ENCODE peak calls at places on chromosomes 3 and 15, in nine cellular contexts. O, X, U, V, F, Z, T, J and H are unnamed samples.

GRCh38 chr3:17820704-17821103 is 78.3 kb upstream of the TBC1D5 start:
- DNase-seq in O (no peak), X (no peak), U (no peak), V (no peak), F (no peak), Z (no peak), T (no peak), J (no peak), H (no peak)

GRCh38 chr15:63978511-63979226 is 67.6 kb downstream of the DAPK2 start:
- DNase-seq in O (no peak), X (no peak), U (no peak), V (no peak), F (no peak), Z (no peak), T (peak), J (peak), H (no peak)

GRCh38 chr3:168025076-168025475 is 70.6 kb downstream of the GOLIM4 start:
- DNase-seq in O (no peak), X (peak), U (no peak), V (no peak), F (no peak), Z (no peak), T (no peak), J (no peak), H (no peak)

GRCh38 chr3:64268926-64269325 is 43.7 kb upstream of the PRICKLE2 start:
- DNase-seq in O (no peak), X (no peak), U (no peak), V (no peak), F (no peak), Z (no peak), T (no peak), J (no peak), H (no peak)

GRCh38 chr3:120274739-120275167 is 10.3 kb downstream of the GPR156 start:
- DNase-seq in O (no peak), X (no peak), U (no peak), V (no peak), F (peak), Z (no peak), T (no peak), J (no peak), H (no peak)

GRCh38 chr3:85475346-85475745 is 516.6 kb downstream of the CADM2 start:
- DNase-seq in O (no peak), X (no peak), U (no peak), V (no peak), F (no peak), Z (no peak), T (no peak), J (no peak), H (no peak)

GRCh38 chr3:12232785-12233317 is 56.0 kb upstream of the PPARG start:
- DNase-seq in O (no peak), X (no peak), U (no peak), V (no peak), F (no peak), Z (no peak), T (no peak), J (no peak), H (no peak)

GRCh38 chr3:156792945-156793344 is 33.2 kb upstream of the LEKR1 start:
- DNase-seq in O (no peak), X (no peak), U (no peak), V (no peak), F (no peak), Z (no peak), T (no peak), J (no peak), H (no peak)

GRCh38 chr15:78131295-78132021 is at the start of gene CIB2:
- DNase-seq in O (peak), X (peak), U (peak), V (peak), F (peak), Z (peak), T (peak), J (peak), H (peak)

GRCh38 chr3:184715943-184716651 is 4.2 kb upstream of the MAGEF1 start:
- DNase-seq in O (no peak), X (no peak), U (no peak), V (no peak), F (no peak), Z (no peak), T (no peak), J (no peak), H (no peak)

GRCh38 chr3:134649106-134649705 is 1.6 kb downstream of the KY start:
- DNase-seq in O (no peak), X (no peak), U (no peak), V (no peak), F (no peak), Z (no peak), T (peak), J (no peak), H (no peak)

GRCh38 chr15:66496951-66497501 is 536 bp downstream of the SNAPC5 start:
- DNase-seq in O (no peak), X (no peak), U (no peak), V (peak), F (no peak), Z (no peak), T (no peak), J (no peak), H (no peak)

GRCh38 chr15:92430067-92430435 is 36.4 kb downstream of the ST8SIA2 start:
- DNase-seq in O (no peak), X (no peak), U (no peak), V (no peak), F (no peak), Z (no peak), T (no peak), J (no peak), H (no peak)

GRCh38 chr3:15428539-15428938 is 1.1 kb downstream of the EAF1 start:
- DNase-seq in O (no peak), X (peak), U (no peak), V (peak), F (no peak), Z (no peak), T (no peak), J (no peak), H (no peak)

GRCh38 chr3:58082047-58082446 is 73.8 kb downstream of the FLNB start:
- DNase-seq in O (peak), X (peak), U (no peak), V (no peak), F (no peak), Z (no peak), T (no peak), J (no peak), H (no peak)

GRCh38 chr3:189369636-189370035 is 197.9 kb downstream of the TPRG1 start:
- DNase-seq in O (no peak), X (no peak), U (no peak), V (no peak), F (no peak), Z (no peak), T (no peak), J (no peak), H (no peak)

GRCh38 chr15:55334997-55335396 is 16.0 kb downstream of the PIGB start:
- DNase-seq in O (no peak), X (no peak), U (no peak), V (no peak), F (no peak), Z (no peak), T (no peak), J (no peak), H (no peak)

GRCh38 chr3:7646851-7647250 is 785.9 kb downstream of the GRM7 start:
- DNase-seq in O (no peak), X (no peak), U (no peak), V (no peak), F (no peak), Z (no peak), T (no peak), J (no peak), H (no peak)

GRCh38 chr15:97961067-97961954 is 808 bp downstream of the ARRDC4 start:
- DNase-seq in O (no peak), X (no peak), U (peak), V (no peak), F (peak), Z (no peak), T (peak), J (peak), H (no peak)

GRCh38 chr3:40103829-40104228 is 205.7 kb upstream of the EIF1B start:
- DNase-seq in O (no peak), X (no peak), U (no peak), V (no peak), F (no peak), Z (no peak), T (no peak), J (no peak), H (no peak)

GRCh38 chr3:126912491-126913195 is 70.3 kb upstream of the PLXNA1 start:
- DNase-seq in O (no peak), X (no peak), U (no peak), V (no peak), F (no peak), Z (no peak), T (no peak), J (no peak), H (no peak)

GRCh38 chr15:82739086-82739485 is 29.4 kb upstream of the AP3B2 start:
- DNase-seq in O (no peak), X (no peak), U (no peak), V (no peak), F (no peak), Z (no peak), T (no peak), J (no peak), H (no peak)

GRCh38 chr3:81936817-81937216 is 175.4 kb upstream of the GBE1 start:
- DNase-seq in O (no peak), X (no peak), U (no peak), V (no peak), F (no peak), Z (no peak), T (no peak), J (no peak), H (no peak)

GRCh38 chr15:89172921-89173320 is 48.5 kb downstream of the RLBP1 start:
- DNase-seq in O (no peak), X (no peak), U (no peak), V (no peak), F (no peak), Z (no peak), T (no peak), J (no peak), H (no peak)

GRCh38 chr3:133457465-133458067 is 57.7 kb downstream of the BFSP2 start:
- DNase-seq in O (no peak), X (no peak), U (no peak), V (peak), F (no peak), Z (no peak), T (no peak), J (no peak), H (no peak)

GRCh38 chr3:187305881-187306280 is 14.3 kb upstream of the MASP1 start:
- DNase-seq in O (no peak), X (no peak), U (no peak), V (no peak), F (no peak), Z (no peak), T (no peak), J (no peak), H (no peak)

GRCh38 chr15:98524838-98525540 is 123.3 kb upstream of the IGF1R start:
- DNase-seq in O (no peak), X (no peak), U (no peak), V (no peak), F (no peak), Z (no peak), T (no peak), J (no peak), H (no peak)

GRCh38 chr3:172776049-172776717 is 25.7 kb downstream of the ECT2 start:
- DNase-seq in O (no peak), X (no peak), U (no peak), V (no peak), F (no peak), Z (no peak), T (no peak), J (no peak), H (no peak)

GRCh38 chr3:152779649-152780048 is 55.3 kb upstream of the P2RY1 start:
- DNase-seq in O (no peak), X (no peak), U (no peak), V (no peak), F (no peak), Z (no peak), T (no peak), J (no peak), H (no peak)

GRCh38 chr3:38039101-38039898 is at the start of gene DLEC1:
- DNase-seq in O (peak), X (peak), U (no peak), V (peak), F (peak), Z (no peak), T (peak), J (peak), H (no peak)

GRCh38 chr3:157794771-157795170 is 291.6 kb upstream of the VEPH1 start:
- DNase-seq in O (no peak), X (no peak), U (no peak), V (no peak), F (no peak), Z (no peak), T (no peak), J (no peak), H (no peak)

GRCh38 chr3:184600685-184601377 is 39.2 kb downstream of the EPHB3 start:
- DNase-seq in O (no peak), X (no peak), U (no peak), V (no peak), F (peak), Z (no peak), T (no peak), J (no peak), H (no peak)

GRCh38 chr3:196135693-196136639 is 54.1 kb upstream of the TFRC start:
- DNase-seq in O (no peak), X (peak), U (no peak), V (no peak), F (no peak), Z (no peak), T (no peak), J (no peak), H (no peak)

GRCh38 chr3:30266536-30266935 is 339.9 kb upstream of the TGFBR2 start:
- DNase-seq in O (no peak), X (no peak), U (no peak), V (no peak), F (no peak), Z (no peak), T (no peak), J (no peak), H (no peak)

GRCh38 chr3:50606596-50606995 is 5.0 kb downstream of the CISH start:
- DNase-seq in O (no peak), X (no peak), U (no peak), V (no peak), F (no peak), Z (no peak), T (no peak), J (no peak), H (no peak)

GRCh38 chr15:40029979-40030893 is 8.7 kb downstream of the SRP14 start:
- DNase-seq in O (no peak), X (peak), U (no peak), V (no peak), F (no peak), Z (no peak), T (no peak), J (peak), H (no peak)

GRCh38 chr3:147960791-147961190 is 551.6 kb downstream of the ZIC1 start:
- DNase-seq in O (no peak), X (no peak), U (no peak), V (no peak), F (no peak), Z (no peak), T (peak), J (no peak), H (no peak)

GRCh38 chr15:48427479-48427878 is 96.2 kb downstream of the DUT start:
- DNase-seq in O (no peak), X (no peak), U (no peak), V (no peak), F (no peak), Z (no peak), T (no peak), J (no peak), H (no peak)

GRCh38 chr3:146152841-146153240 is 8.1 kb downstream of the PLOD2 start:
- DNase-seq in O (no peak), X (no peak), U (no peak), V (no peak), F (no peak), Z (no peak), T (no peak), J (no peak), H (no peak)

DNA sequence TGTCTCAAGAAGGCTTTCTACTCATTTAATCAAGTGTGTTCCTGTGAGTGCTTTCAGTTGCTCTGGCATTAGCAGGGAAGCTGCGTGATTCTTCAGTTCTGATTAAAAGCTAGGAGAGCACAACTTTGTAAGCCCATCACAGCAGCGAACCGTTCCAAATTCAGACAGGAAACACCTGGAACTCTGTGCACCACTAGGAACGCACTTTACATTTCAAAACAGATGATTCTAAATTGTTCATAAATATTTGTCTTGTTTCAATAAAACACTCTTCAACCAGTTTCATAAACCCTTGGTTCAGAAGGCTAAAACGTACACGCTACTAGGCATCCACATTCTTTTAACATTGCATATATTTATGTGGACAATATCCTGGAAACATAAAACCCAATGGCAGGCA is 112.6 kb downstream of the PDZRN3 start:
- DNase-seq in O (no peak), X (peak), U (no peak), V (no peak), F (no peak), Z (no peak), T (no peak), J (no peak), H (no peak)
- H3K27ac ChIP-seq in O (no peak), X (no peak), U (no peak), V (no peak), F (peak), Z (no peak), T (no peak), J (peak), H (no peak)

DNA sequence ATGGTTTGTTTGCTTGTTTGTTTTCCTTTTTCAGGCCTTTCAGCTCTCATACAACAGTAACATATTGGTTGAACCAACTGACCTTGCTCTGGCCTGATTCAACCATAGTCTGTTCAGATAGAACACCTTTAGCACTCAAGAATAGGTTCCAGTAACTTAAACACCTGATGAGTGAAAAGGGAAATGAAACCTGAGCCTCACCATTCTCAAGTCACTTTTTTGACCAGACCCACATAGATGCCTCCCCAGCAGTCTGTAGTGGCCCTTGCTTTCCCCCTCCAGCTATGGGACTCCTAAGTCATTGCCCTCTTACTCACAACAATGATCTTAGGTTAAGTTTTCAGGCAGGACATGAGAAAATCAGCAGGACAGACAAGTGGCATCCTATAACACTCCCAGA is 367.6 kb downstream of the MECOM start:
- DNase-seq in O (no peak), X (no peak), U (no peak), V (peak), F (no peak), Z (no peak), T (no peak), J (no peak), H (no peak)
- H3K27ac ChIP-seq in O (no peak), X (no peak), U (no peak), V (no peak), F (no peak), Z (no peak), T (no peak), J (peak), H (no peak)

GRCh38 chr3:46489875-46490274 is 7.9 kb upstream of the RTP3 start:
- DNase-seq in O (no peak), X (no peak), U (no peak), V (peak), F (no peak), Z (no peak), T (no peak), J (no peak), H (no peak)

GRCh38 chr3:46491089-46492070 is 6.4 kb upstream of the RTP3 start:
- DNase-seq in O (no peak), X (no peak), U (peak), V (no peak), F (no peak), Z (no peak), T (no peak), J (no peak), H (no peak)

GRCh38 chr3:46490338-46491084 is 7.3 kb upstream of the RTP3 start:
- DNase-seq in O (no peak), X (no peak), U (no peak), V (no peak), F (no peak), Z (no peak), T (peak), J (no peak), H (no peak)

GRCh38 chr3:46489406-46489805 is 8.4 kb upstream of the RTP3 start:
- DNase-seq in O (no peak), X (no peak), U (no peak), V (no peak), F (no peak), Z (no peak), T (peak), J (no peak), H (no peak)

DNA sequence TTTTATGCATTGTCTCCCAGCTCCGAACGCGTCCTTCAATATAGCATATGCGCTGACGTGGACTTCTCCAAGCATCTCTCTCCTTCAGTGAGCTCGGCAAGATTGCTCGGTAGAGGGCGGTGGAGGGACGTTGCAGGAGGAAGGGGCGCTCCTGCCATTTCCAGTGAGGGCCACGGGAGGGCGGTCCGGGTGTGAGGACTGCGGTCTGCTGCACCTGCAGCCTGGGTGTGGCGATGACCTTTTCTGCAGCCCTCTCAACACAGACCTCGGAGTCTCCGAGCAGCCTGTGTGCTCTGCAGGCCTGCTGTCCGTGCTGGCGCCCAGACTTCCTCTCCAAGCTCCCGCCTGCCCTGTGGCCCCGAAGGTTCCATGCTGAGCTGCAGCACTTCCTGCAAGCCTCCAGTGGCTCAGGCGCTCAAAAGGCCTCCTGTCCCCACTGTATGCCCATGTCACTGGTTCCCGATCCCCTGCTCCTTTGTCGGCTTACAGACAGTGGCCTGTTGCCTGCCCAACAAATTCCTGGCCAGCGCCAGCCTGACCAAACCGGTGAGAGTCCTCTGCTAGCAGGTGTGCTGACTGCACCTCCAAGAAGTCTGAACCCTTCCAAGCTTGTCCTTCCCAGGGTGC is 8.9 kb upstream of the RTP3 start:
- DNase-seq in O (peak), X (peak), U (peak), V (peak), F (peak), Z (peak), T (peak), J (peak), H (peak)
- H3K27ac ChIP-seq in O (no peak), X (no peak), U (peak), V (peak), F (no peak), Z (no peak), T (no peak), J (no peak), H (no peak)

DNA sequence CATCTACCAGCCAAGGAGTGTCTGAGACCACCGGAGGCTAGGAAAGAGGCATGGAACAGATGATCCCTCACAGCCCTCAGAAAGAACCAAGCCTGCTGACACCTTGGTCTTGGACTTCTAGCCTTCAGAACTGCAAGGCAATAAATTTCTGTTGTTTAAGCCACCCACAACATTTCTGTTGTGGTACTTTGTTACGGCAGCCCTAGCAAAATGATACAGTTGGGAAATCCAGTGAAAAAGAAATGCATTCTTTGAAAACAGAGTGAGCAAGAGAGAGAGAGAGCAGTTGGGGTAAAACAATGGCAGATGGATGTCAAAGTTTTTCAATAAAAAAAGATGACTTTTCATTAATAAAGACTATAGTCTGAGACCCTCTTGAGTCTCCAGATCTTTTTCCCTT is 219.4 kb downstream of the NFKBIZ start:
- DNase-seq in O (no peak), X (no peak), U (no peak), V (no peak), F (no peak), Z (no peak), T (no peak), J (no peak), H (no peak)
- H3K27ac ChIP-seq in O (no peak), X (no peak), U (no peak), V (no peak), F (peak), Z (peak), T (no peak), J (peak), H (no peak)